ENCODE peak calls at places on chromosomes 3 and 15, in nine cellular contexts. One of them, this sample, is unnamed.

GRCh38 chr3:193897791-193898190 is 238.2 kb upstream of the HES1 start:
- DNase-seq in hepatocyte: no peak
- DNase-seq in left lung: no peak
- DNase-seq in endothelial cell of umbilical vein: no peak
- DNase-seq in mucosa of descending colon: no peak
- DNase-seq in GM13976: no peak
- DNase-seq in neural crest cell: peak; percentile 39
- DNase-seq in fibroblast of lung: no peak
- DNase-seq in tibial artery: no peak
- DNase-seq in this sample: no peak

GRCh38 chr3:43747641-43748040 is 56.9 kb downstream of the ABHD5 start:
- DNase-seq in hepatocyte: no peak
- DNase-seq in left lung: no peak
- DNase-seq in endothelial cell of umbilical vein: peak; percentile 40
- DNase-seq in mucosa of descending colon: no peak
- DNase-seq in GM13976: no peak
- DNase-seq in neural crest cell: no peak
- DNase-seq in fibroblast of lung: no peak
- DNase-seq in tibial artery: no peak
- DNase-seq in this sample: no peak

GRCh38 chr3:184806567-184807271 is 5.2 kb upstream of the VPS8 start:
- DNase-seq in hepatocyte: peak; percentile 24
- DNase-seq in left lung: no peak
- DNase-seq in endothelial cell of umbilical vein: no peak
- DNase-seq in mucosa of descending colon: no peak
- DNase-seq in GM13976: no peak
- DNase-seq in neural crest cell: no peak
- DNase-seq in fibroblast of lung: no peak
- DNase-seq in tibial artery: no peak
- DNase-seq in this sample: no peak

GRCh38 chr3:78604328-78604727 is 1163.5 kb downstream of the ROBO1 start:
- DNase-seq in hepatocyte: no peak
- DNase-seq in left lung: no peak
- DNase-seq in endothelial cell of umbilical vein: peak; percentile 17
- DNase-seq in mucosa of descending colon: no peak
- DNase-seq in GM13976: no peak
- DNase-seq in neural crest cell: no peak
- DNase-seq in fibroblast of lung: peak; percentile 85
- DNase-seq in tibial artery: no peak
- DNase-seq in this sample: no peak

GRCh38 chr15:50652671-50653070 is 33.9 kb downstream of the TRPM7 start:
- DNase-seq in hepatocyte: no peak
- DNase-seq in left lung: no peak
- DNase-seq in endothelial cell of umbilical vein: no peak
- DNase-seq in mucosa of descending colon: no peak
- DNase-seq in GM13976: no peak
- DNase-seq in neural crest cell: no peak
- DNase-seq in fibroblast of lung: no peak
- DNase-seq in tibial artery: no peak
- DNase-seq in this sample: no peak

GRCh38 chr3:184732133-184732532 is 20.3 kb upstream of the MAGEF1 start:
- DNase-seq in hepatocyte: no peak
- DNase-seq in left lung: no peak
- DNase-seq in endothelial cell of umbilical vein: no peak
- DNase-seq in mucosa of descending colon: no peak
- DNase-seq in GM13976: no peak
- DNase-seq in neural crest cell: no peak
- DNase-seq in fibroblast of lung: no peak
- DNase-seq in tibial artery: no peak
- DNase-seq in this sample: no peak

GRCh38 chr3:105793040-105793439 is 75.8 kb downstream of the CBLB start:
- DNase-seq in hepatocyte: no peak
- DNase-seq in left lung: no peak
- DNase-seq in endothelial cell of umbilical vein: no peak
- DNase-seq in mucosa of descending colon: no peak
- DNase-seq in GM13976: no peak
- DNase-seq in neural crest cell: no peak
- DNase-seq in fibroblast of lung: no peak
- DNase-seq in tibial artery: no peak
- DNase-seq in this sample: no peak

GRCh38 chr15:26848498-26848897 is 18.4 kb upstream of the GABRA5 start:
- DNase-seq in hepatocyte: no peak
- DNase-seq in left lung: no peak
- DNase-seq in endothelial cell of umbilical vein: no peak
- DNase-seq in mucosa of descending colon: no peak
- DNase-seq in GM13976: no peak
- DNase-seq in neural crest cell: no peak
- DNase-seq in fibroblast of lung: no peak
- DNase-seq in tibial artery: no peak
- DNase-seq in this sample: no peak

DNA sequence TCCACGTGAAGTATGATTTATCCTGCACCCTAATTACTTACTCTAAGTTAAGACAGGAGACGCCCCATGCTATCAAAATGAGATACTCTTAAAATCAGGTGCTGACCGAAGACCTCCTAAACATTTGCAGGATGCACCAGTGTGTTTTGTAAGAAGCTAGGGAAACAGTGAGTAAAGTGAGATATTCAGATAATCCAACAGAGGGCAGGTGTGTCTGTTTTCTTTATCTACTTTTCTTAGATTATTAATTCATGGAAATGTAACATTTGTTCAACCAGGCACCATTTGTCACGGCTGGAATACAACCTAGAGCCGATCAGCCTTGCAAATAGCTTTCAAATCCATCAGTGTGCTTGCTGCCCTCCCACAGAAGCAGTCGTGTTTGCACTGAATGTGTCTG is 202.0 kb upstream of the CHRM5 start:
- DNase-seq in hepatocyte: no peak
- DNase-seq in left lung: no peak
- DNase-seq in endothelial cell of umbilical vein: no peak
- DNase-seq in mucosa of descending colon: no peak
- DNase-seq in GM13976: no peak
- DNase-seq in neural crest cell: no peak
- DNase-seq in fibroblast of lung: no peak
- DNase-seq in tibial artery: no peak
- DNase-seq in this sample: no peak
- TF ChIP-seq CTCF in hepatocyte: no peak
- TF ChIP-seq CTCF in left lung: no peak
- TF ChIP-seq CTCF in endothelial cell of umbilical vein: no peak
- TF ChIP-seq CTCF in mucosa of descending colon: no peak
- TF ChIP-seq CTCF in GM13976: no peak
- TF ChIP-seq CTCF in neural crest cell: no peak
- TF ChIP-seq CTCF in fibroblast of lung: no peak
- TF ChIP-seq CTCF in tibial artery: no peak
- TF ChIP-seq CTCF in this sample: no peak

DNA sequence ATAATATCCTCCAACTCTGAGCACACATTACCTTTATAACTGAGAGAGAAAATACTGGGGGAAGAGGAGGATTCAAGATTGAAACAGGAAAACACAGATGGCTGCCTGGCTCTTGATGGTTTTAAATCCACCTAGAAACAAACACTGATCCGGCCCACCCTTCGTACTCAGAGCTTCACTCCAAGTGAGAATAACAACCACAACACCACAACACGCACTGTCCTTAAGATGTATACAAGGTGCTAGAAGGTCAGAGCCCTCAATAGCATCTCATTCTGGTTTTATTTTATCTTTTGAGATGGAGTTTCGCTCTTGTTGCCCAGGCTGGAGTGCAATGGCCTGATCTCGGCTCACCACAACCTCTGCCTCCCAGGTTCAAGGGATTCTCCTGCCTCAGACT is 9.9 kb downstream of the IP6K2 start:
- DNase-seq in hepatocyte: no peak
- DNase-seq in left lung: no peak
- DNase-seq in endothelial cell of umbilical vein: no peak
- DNase-seq in mucosa of descending colon: no peak
- DNase-seq in GM13976: no peak
- DNase-seq in neural crest cell: no peak
- DNase-seq in fibroblast of lung: no peak
- DNase-seq in tibial artery: no peak
- DNase-seq in this sample: no peak
- TF ChIP-seq CTCF in hepatocyte: no peak
- TF ChIP-seq CTCF in left lung: no peak
- TF ChIP-seq CTCF in endothelial cell of umbilical vein: no peak
- TF ChIP-seq CTCF in mucosa of descending colon: no peak
- TF ChIP-seq CTCF in GM13976: no peak
- TF ChIP-seq CTCF in neural crest cell: no peak
- TF ChIP-seq CTCF in fibroblast of lung: no peak
- TF ChIP-seq CTCF in tibial artery: no peak
- TF ChIP-seq CTCF in this sample: no peak

GRCh38 chr3:101676219-101676764 is 640 bp downstream of the ZBTB11 start:
- DNase-seq in hepatocyte: peak; percentile 98
- DNase-seq in left lung: peak; percentile 97
- DNase-seq in endothelial cell of umbilical vein: peak; percentile 95
- DNase-seq in mucosa of descending colon: peak; percentile 94
- DNase-seq in GM13976: peak; percentile 97
- DNase-seq in neural crest cell: peak; percentile 92
- DNase-seq in fibroblast of lung: peak; percentile 95
- DNase-seq in tibial artery: peak; percentile 91
- DNase-seq in this sample: peak; percentile 97
- TF ChIP-seq CTCF in hepatocyte: no peak
- TF ChIP-seq CTCF in left lung: no peak
- TF ChIP-seq CTCF in endothelial cell of umbilical vein: peak; percentile 26
- TF ChIP-seq CTCF in mucosa of descending colon: peak; percentile 24
- TF ChIP-seq CTCF in GM13976: no peak
- TF ChIP-seq CTCF in neural crest cell: no peak
- TF ChIP-seq CTCF in fibroblast of lung: no peak
- TF ChIP-seq CTCF in tibial artery: no peak
- TF ChIP-seq CTCF in this sample: peak; percentile 8

GRCh38 chr15:60477991-60478632 is 830 bp downstream of the ICE2 start:
- DNase-seq in hepatocyte: peak; percentile 24
- DNase-seq in left lung: no peak
- DNase-seq in endothelial cell of umbilical vein: peak; percentile 89
- DNase-seq in mucosa of descending colon: peak; percentile 11
- DNase-seq in GM13976: peak; percentile 8
- DNase-seq in neural crest cell: no peak
- DNase-seq in fibroblast of lung: peak; percentile 39
- DNase-seq in tibial artery: no peak
- DNase-seq in this sample: peak; percentile 10
- TF ChIP-seq CTCF in hepatocyte: no peak
- TF ChIP-seq CTCF in left lung: no peak
- TF ChIP-seq CTCF in endothelial cell of umbilical vein: no peak
- TF ChIP-seq CTCF in mucosa of descending colon: no peak
- TF ChIP-seq CTCF in GM13976: no peak
- TF ChIP-seq CTCF in neural crest cell: no peak
- TF ChIP-seq CTCF in fibroblast of lung: no peak
- TF ChIP-seq CTCF in tibial artery: no peak
- TF ChIP-seq CTCF in this sample: no peak

GRCh38 chr3:186854146-186854545 is 11.6 kb downstream of the ADIPOQ start:
- DNase-seq in hepatocyte: no peak
- DNase-seq in left lung: no peak
- DNase-seq in endothelial cell of umbilical vein: no peak
- DNase-seq in mucosa of descending colon: no peak
- DNase-seq in GM13976: no peak
- DNase-seq in neural crest cell: no peak
- DNase-seq in fibroblast of lung: no peak
- DNase-seq in tibial artery: no peak
- DNase-seq in this sample: no peak

GRCh38 chr3:186844908-186845307 is 2.4 kb downstream of the ADIPOQ start:
- DNase-seq in hepatocyte: no peak
- DNase-seq in left lung: no peak
- DNase-seq in endothelial cell of umbilical vein: no peak
- DNase-seq in mucosa of descending colon: no peak
- DNase-seq in GM13976: no peak
- DNase-seq in neural crest cell: no peak
- DNase-seq in fibroblast of lung: no peak
- DNase-seq in tibial artery: no peak
- DNase-seq in this sample: no peak

GRCh38 chr3:186852994-186853393 is 10.5 kb downstream of the ADIPOQ start:
- DNase-seq in hepatocyte: no peak
- DNase-seq in left lung: no peak
- DNase-seq in endothelial cell of umbilical vein: no peak
- DNase-seq in mucosa of descending colon: no peak
- DNase-seq in GM13976: no peak
- DNase-seq in neural crest cell: no peak
- DNase-seq in fibroblast of lung: no peak
- DNase-seq in tibial artery: no peak
- DNase-seq in this sample: no peak

GRCh38 chr3:186847437-186847836 is 4.9 kb downstream of the ADIPOQ start:
- DNase-seq in hepatocyte: no peak
- DNase-seq in left lung: no peak
- DNase-seq in endothelial cell of umbilical vein: no peak
- DNase-seq in mucosa of descending colon: no peak
- DNase-seq in GM13976: no peak
- DNase-seq in neural crest cell: no peak
- DNase-seq in fibroblast of lung: no peak
- DNase-seq in tibial artery: no peak
- DNase-seq in this sample: no peak

GRCh38 chr3:186849392-186849975 is 7.0 kb downstream of the ADIPOQ start:
- DNase-seq in hepatocyte: peak; percentile 48
- DNase-seq in left lung: no peak
- DNase-seq in endothelial cell of umbilical vein: peak; percentile 74
- DNase-seq in mucosa of descending colon: no peak
- DNase-seq in GM13976: peak; percentile 73
- DNase-seq in neural crest cell: no peak
- DNase-seq in fibroblast of lung: peak; percentile 59
- DNase-seq in tibial artery: no peak
- DNase-seq in this sample: peak; percentile 69
- TF ChIP-seq CTCF in hepatocyte: peak; percentile 71
- TF ChIP-seq CTCF in left lung: peak; percentile 27
- TF ChIP-seq CTCF in endothelial cell of umbilical vein: peak; percentile 3
- TF ChIP-seq CTCF in mucosa of descending colon: no peak
- TF ChIP-seq CTCF in GM13976: peak; percentile 53
- TF ChIP-seq CTCF in neural crest cell: peak; percentile 63
- TF ChIP-seq CTCF in fibroblast of lung: peak; percentile 23
- TF ChIP-seq CTCF in tibial artery: peak; percentile 41
- TF ChIP-seq CTCF in this sample: peak; percentile 61

GRCh38 chr3:41866298-41866697 is 95.6 kb downstream of the ULK4 start:
- DNase-seq in hepatocyte: no peak
- DNase-seq in left lung: no peak
- DNase-seq in endothelial cell of umbilical vein: no peak
- DNase-seq in mucosa of descending colon: no peak
- DNase-seq in GM13976: no peak
- DNase-seq in neural crest cell: no peak
- DNase-seq in fibroblast of lung: no peak
- DNase-seq in tibial artery: no peak
- DNase-seq in this sample: no peak

GRCh38 chr3:41867533-41867932 is 94.4 kb downstream of the ULK4 start:
- DNase-seq in hepatocyte: no peak
- DNase-seq in left lung: no peak
- DNase-seq in endothelial cell of umbilical vein: no peak
- DNase-seq in mucosa of descending colon: no peak
- DNase-seq in GM13976: no peak
- DNase-seq in neural crest cell: no peak
- DNase-seq in fibroblast of lung: no peak
- DNase-seq in tibial artery: no peak
- DNase-seq in this sample: no peak

GRCh38 chr3:41863024-41863423 is 98.9 kb downstream of the ULK4 start:
- DNase-seq in hepatocyte: no peak
- DNase-seq in left lung: no peak
- DNase-seq in endothelial cell of umbilical vein: no peak
- DNase-seq in mucosa of descending colon: peak; percentile 4
- DNase-seq in GM13976: no peak
- DNase-seq in neural crest cell: no peak
- DNase-seq in fibroblast of lung: no peak
- DNase-seq in tibial artery: no peak
- DNase-seq in this sample: no peak
- TF ChIP-seq CTCF in hepatocyte: no peak
- TF ChIP-seq CTCF in left lung: no peak
- TF ChIP-seq CTCF in endothelial cell of umbilical vein: peak; percentile 2
- TF ChIP-seq CTCF in mucosa of descending colon: no peak
- TF ChIP-seq CTCF in GM13976: no peak
- TF ChIP-seq CTCF in neural crest cell: no peak
- TF ChIP-seq CTCF in fibroblast of lung: no peak
- TF ChIP-seq CTCF in tibial artery: no peak
- TF ChIP-seq CTCF in this sample: no peak

This sample was measured in GM10248.